ENCODE peak calls at places on chromosome 19, in six cellular contexts. K, Q, Z, S, X and G are unnamed samples.

GRCh38 chr19:39342647-39343305 is 555 bp downstream of the SAMD4B start:
- DNase-seq in K (peak), Q (no peak), Z (peak), S (peak), X (no peak), G (peak)

GRCh38 chr19:38004505-38005223 is 97.7 kb downstream of the SIPA1L3 start:
- DNase-seq in K (no peak), Q (peak), Z (peak), S (peak), X (peak), G (peak)

GRCh38 chr19:2478324-2478755 is 2.4 kb downstream of the GADD45B start:
- DNase-seq in K (peak), Q (peak), Z (peak), S (peak), X (no peak), G (peak)

GRCh38 chr19:10815969-10816635 is 19.9 kb downstream of the TMED1 start:
- DNase-seq in K (no peak), Q (peak), Z (no peak), S (no peak), X (no peak), G (no peak)

GRCh38 chr19:7265963-7266362 is 28.3 kb downstream of the INSR start:
- DNase-seq in K (peak), Q (no peak), Z (no peak), S (no peak), X (no peak), G (peak)

GRCh38 chr19:23709347-23709746 is 22.3 kb upstream of the ZNF675 start:
- DNase-seq in K (no peak), Q (no peak), Z (no peak), S (no peak), X (no peak), G (no peak)

GRCh38 chr19:46616631-46617322 is 8.1 kb downstream of the PTGIR start:
- DNase-seq in K (peak), Q (peak), Z (peak), S (peak), X (peak), G (peak)

GRCh38 chr19:14519860-14520407 is 1.7 kb upstream of the DNAJB1 start:
- DNase-seq in K (no peak), Q (peak), Z (no peak), S (peak), X (no peak), G (peak)

GRCh38 chr19:31938675-31939074 is 406.7 kb upstream of the ZNF507 start:
- DNase-seq in K (no peak), Q (no peak), Z (no peak), S (no peak), X (no peak), G (no peak)

GRCh38 chr19:18109731-18110671 is 12.4 kb downstream of the MAST3 start:
- DNase-seq in K (peak), Q (no peak), Z (peak), S (no peak), X (no peak), G (peak)

GRCh38 chr19:46713781-46714522 is 3.0 kb downstream of the PRKD2 start:
- DNase-seq in K (peak), Q (peak), Z (peak), S (peak), X (peak), G (peak)

GRCh38 chr19:15200575-15201364 is at the start of gene NOTCH3:
- DNase-seq in K (peak), Q (no peak), Z (peak), S (no peak), X (no peak), G (no peak)

GRCh38 chr19:21127898-21128297 is 13.9 kb upstream of the ZNF431 start:
- DNase-seq in K (no peak), Q (no peak), Z (no peak), S (no peak), X (no peak), G (no peak)

GRCh38 chr19:55132453-55133129 is 15.2 kb upstream of the PPP1R12C start:
- DNase-seq in K (no peak), Q (no peak), Z (no peak), S (no peak), X (no peak), G (no peak)

GRCh38 chr19:47253467-47253881 is 2.9 kb upstream of the CCDC9 start:
- DNase-seq in K (no peak), Q (peak), Z (no peak), S (peak), X (no peak), G (no peak)

GRCh38 chr19:58181902-58182576 is 822 bp upstream of the ZNF274 start:
- DNase-seq in K (no peak), Q (peak), Z (peak), S (peak), X (peak), G (peak)

GRCh38 chr19:1214862-1215731 is 9.5 kb downstream of the STK11 start:
- DNase-seq in K (peak), Q (no peak), Z (no peak), S (no peak), X (no peak), G (no peak)

GRCh38 chr19:1921825-1922224 is 16.6 kb downstream of the ADAT3 start:
- DNase-seq in K (no peak), Q (no peak), Z (no peak), S (no peak), X (no peak), G (no peak)

GRCh38 chr19:2719910-2720776 is 1.0 kb downstream of the DIRAS1 start:
- DNase-seq in K (peak), Q (peak), Z (peak), S (peak), X (no peak), G (no peak)

GRCh38 chr19:48341006-48341405 is 15.7 kb downstream of the EMP3 start:
- DNase-seq in K (no peak), Q (no peak), Z (no peak), S (no peak), X (peak), G (no peak)

GRCh38 chr19:2556221-2557092 is 80.5 kb downstream of the GADD45B start:
- DNase-seq in K (peak), Q (no peak), Z (no peak), S (no peak), X (no peak), G (no peak)

GRCh38 chr19:29429581-29429980 is 96.2 kb upstream of the VSTM2B start:
- DNase-seq in K (no peak), Q (no peak), Z (no peak), S (no peak), X (no peak), G (no peak)

GRCh38 chr19:9917322-9917721 is 19.0 kb downstream of the OLFM2 start:
- DNase-seq in K (no peak), Q (peak), Z (peak), S (peak), X (no peak), G (peak)

GRCh38 chr19:9847087-9847671 is 12.1 kb downstream of the PIN1 start:
- DNase-seq in K (peak), Q (peak), Z (peak), S (peak), X (no peak), G (no peak)

GRCh38 chr19:38989066-38989605 is 13.6 kb upstream of the FBXO17 start:
- DNase-seq in K (peak), Q (peak), Z (peak), S (peak), X (no peak), G (no peak)

GRCh38 chr19:51694318-51695085 is 1.4 kb downstream of the SPACA6 start:
- DNase-seq in K (no peak), Q (no peak), Z (no peak), S (no peak), X (no peak), G (no peak)

GRCh38 chr19:51735759-51736449 is 12.1 kb upstream of the HAS1 start:
- DNase-seq in K (no peak), Q (peak), Z (no peak), S (peak), X (no peak), G (no peak)

GRCh38 chr19:38831142-38831605 is 420 bp downstream of the ECH1 start:
- DNase-seq in K (peak), Q (peak), Z (peak), S (peak), X (peak), G (peak)

GRCh38 chr19:58566989-58567388 is 6.1 kb downstream of the MZF1 start:
- DNase-seq in K (no peak), Q (no peak), Z (no peak), S (no peak), X (no peak), G (no peak)

GRCh38 chr19:58511353-58512208 is at the start of gene SLC27A5:
- DNase-seq in K (peak), Q (no peak), Z (no peak), S (no peak), X (no peak), G (peak)

GRCh38 chr19:28940751-28941500 is 272.0 kb downstream of the UQCRFS1 start:
- DNase-seq in K (no peak), Q (peak), Z (no peak), S (peak), X (no peak), G (no peak)

GRCh38 chr19:18464646-18465045 is 26.7 kb upstream of the ISYNA1 start:
- DNase-seq in K (peak), Q (peak), Z (no peak), S (peak), X (peak), G (peak)

GRCh38 chr19:17580470-17581000 is 25.1 kb downstream of the COLGALT1 start:
- DNase-seq in K (peak), Q (no peak), Z (no peak), S (no peak), X (no peak), G (no peak)